ENCODE peak calls at places on chromosomes 6 and 20, in nine cellular contexts. One of them, this sample, is unnamed.
A peak's percentile ranks its signal among the peaks of the same experiment; 100 is the strongest.

GRCh38 chr6:19822134-19822533 is 15.0 kb upstream of the ID4 start:
- DNase-seq in glomerular endothelial cell: no peak
- DNase-seq in activated naive CD4-positive, alpha-beta T cell: no peak
- DNase-seq in Right ventricle myocardium superior: no peak
- DNase-seq in RWPE1: no peak
- DNase-seq in CD4-positive, alpha-beta memory T cell: no peak
- DNase-seq in CMK: no peak
- DNase-seq in ELR: no peak
- DNase-seq in NCI-H345: no peak
- DNase-seq in this sample: no peak

GRCh38 chr6:402901-403658 is 11.5 kb downstream of the IRF4 start:
- DNase-seq in glomerular endothelial cell: no peak
- DNase-seq in CD4-positive, alpha-beta memory T cell: no peak
- DNase-seq in CMK: no peak
- DNase-seq in activated naive CD4-positive, alpha-beta T cell: no peak
- DNase-seq in ELR: no peak
- DNase-seq in Right ventricle myocardium superior: no peak
- DNase-seq in RWPE1: no peak
- DNase-seq in NCI-H345: no peak
- DNase-seq in this sample: no peak

GRCh38 chr6:146892283-146892612 is 293.5 kb downstream of the ADGB start:
- DNase-seq in CD4-positive, alpha-beta memory T cell: no peak
- DNase-seq in RWPE1: no peak
- DNase-seq in glomerular endothelial cell: no peak
- DNase-seq in NCI-H345: no peak
- DNase-seq in CMK: no peak
- DNase-seq in Right ventricle myocardium superior: no peak
- DNase-seq in ELR: no peak
- DNase-seq in activated naive CD4-positive, alpha-beta T cell: no peak
- DNase-seq in this sample: no peak

GRCh38 chr20:49028684-49029083 is 17.4 kb upstream of the CSE1L start:
- DNase-seq in RWPE1: peak; percentile 34
- DNase-seq in ELR: peak; percentile 48
- DNase-seq in CMK: no peak
- DNase-seq in glomerular endothelial cell: no peak
- DNase-seq in Right ventricle myocardium superior: no peak
- DNase-seq in activated naive CD4-positive, alpha-beta T cell: no peak
- DNase-seq in NCI-H345: no peak
- DNase-seq in CD4-positive, alpha-beta memory T cell: no peak
- DNase-seq in this sample: peak; percentile 27

GRCh38 chr20:44582321-44583025 is at the start of gene PKIG:
- DNase-seq in activated naive CD4-positive, alpha-beta T cell: no peak
- DNase-seq in RWPE1: no peak
- DNase-seq in glomerular endothelial cell: peak; percentile 84
- DNase-seq in ELR: peak; percentile 82
- DNase-seq in NCI-H345: no peak
- DNase-seq in CD4-positive, alpha-beta memory T cell: no peak
- DNase-seq in CMK: no peak
- DNase-seq in Right ventricle myocardium superior: no peak
- DNase-seq in this sample: no peak

GRCh38 chr20:38304845-38305447 is 990 bp downstream of the BPI start:
- DNase-seq in CD4-positive, alpha-beta memory T cell: no peak
- DNase-seq in ELR: peak; percentile 59
- DNase-seq in NCI-H345: no peak
- DNase-seq in RWPE1: peak; percentile 46
- DNase-seq in activated naive CD4-positive, alpha-beta T cell: no peak
- DNase-seq in CMK: no peak
- DNase-seq in Right ventricle myocardium superior: peak; percentile 65
- DNase-seq in glomerular endothelial cell: no peak
- DNase-seq in this sample: peak; percentile 15

GRCh38 chr6:84967389-84967788 is 203.0 kb upstream of the TBX18 start:
- DNase-seq in glomerular endothelial cell: peak; percentile 44
- DNase-seq in NCI-H345: no peak
- DNase-seq in ELR: peak; percentile 71
- DNase-seq in CMK: peak; percentile 8
- DNase-seq in CD4-positive, alpha-beta memory T cell: no peak
- DNase-seq in Right ventricle myocardium superior: no peak
- DNase-seq in RWPE1: peak; percentile 15
- DNase-seq in activated naive CD4-positive, alpha-beta T cell: no peak
- DNase-seq in this sample: peak; percentile 58

GRCh38 chr6:41237128-41237527 is 9.0 kb downstream of the TREML4 start:
- DNase-seq in activated naive CD4-positive, alpha-beta T cell: no peak
- DNase-seq in CMK: no peak
- DNase-seq in glomerular endothelial cell: no peak
- DNase-seq in Right ventricle myocardium superior: no peak
- DNase-seq in NCI-H345: no peak
- DNase-seq in RWPE1: no peak
- DNase-seq in ELR: no peak
- DNase-seq in CD4-positive, alpha-beta memory T cell: no peak
- DNase-seq in this sample: no peak

This sample was measured in ACHN.